ENCODE peak calls at places on chromosomes 3 and 15, in five cellular contexts. Y is NCI-H2081; S is activated T-cell treated with anti-CD3 and anti-CD28 coated beads, Interleukin-2, amount 50 U/mL, for 72 hours; Q is retina; E is MV-4-11. U is an unnamed sample.

GRCh38 chr3:142603340-142603730 is 7.1 kb downstream of the PLS1 start:
- DNase-seq in Y (no peak), S (no peak), Q (no peak), E (no peak), U (no peak)

GRCh38 chr3:48563382-48563918 is at the start of gene UCN2:
- DNase-seq in Y (peak; percentile 23), S (no peak), Q (peak; percentile 47), E (peak; percentile 31), U (no peak)

GRCh38 chr15:89374116-89375004 is 39.7 kb upstream of the POLG start:
- DNase-seq in Y (no peak), S (no peak), Q (no peak), E (no peak), U (no peak)

GRCh38 chr3:11185564-11186317 is 31.4 kb downstream of the HRH1 start:
- DNase-seq in Y (no peak), S (no peak), Q (no peak), E (no peak), U (no peak)

GRCh38 chr3:159814161-159814560 is 174.5 kb upstream of the IL12A start:
- DNase-seq in Y (peak; percentile 90), S (no peak), Q (no peak), E (no peak), U (no peak)

GRCh38 chr3:24541935-24542334 is 47.3 kb upstream of the THRB start:
- DNase-seq in Y (no peak), S (no peak), Q (no peak), E (no peak), U (no peak)

GRCh38 chr3:98902341-98902740 is 846 bp upstream of the DCBLD2 start:
- DNase-seq in Y (no peak), S (no peak), Q (no peak), E (no peak), U (no peak)

GRCh38 chr3:193830791-193831191 is 237.8 kb downstream of the OPA1 start:
- DNase-seq in Y (peak; percentile 54), S (no peak), Q (no peak), E (no peak), U (no peak)

GRCh38 chr15:70488002-70488605 is 275.3 kb downstream of the UACA start:
- DNase-seq in Y (peak; percentile 54), S (peak; percentile 71), Q (peak; percentile 84), E (peak; percentile 66), U (peak; percentile 84)